ENCODE peak calls at places on chromosomes 1 and 21, in ten cellular contexts. One of them, this sample, is unnamed.
A peak's percentile ranks its signal among the peaks of the same experiment; 100 is the strongest.

GRCh38 chr1:223748773-223749733 is 36.7 kb downstream of the CAPN2 start:
- DNase-seq in hippocampal formation: peak; percentile 34
- DNase-seq in memory B cell: peak; percentile 64
- DNase-seq in mucosa of descending colon: peak; percentile 79
- DNase-seq in Daoy: peak; percentile 60
- DNase-seq in non-pigmented ciliary epithelial cell: no peak
- DNase-seq in EH: peak; percentile 60
- DNase-seq in effector CD4-positive, alpha-beta T cell: peak; percentile 54
- DNase-seq in fibroblast of pulmonary artery: peak; percentile 63
- DNase-seq in EL: peak; percentile 50
- DNase-seq in this sample: peak; percentile 83

GRCh38 chr1:41711581-41711980 is 207.1 kb downstream of the HIVEP3 start:
- DNase-seq in hippocampal formation: no peak
- DNase-seq in memory B cell: no peak
- DNase-seq in mucosa of descending colon: no peak
- DNase-seq in Daoy: no peak
- DNase-seq in non-pigmented ciliary epithelial cell: no peak
- DNase-seq in EH: no peak
- DNase-seq in effector CD4-positive, alpha-beta T cell: no peak
- DNase-seq in fibroblast of pulmonary artery: no peak
- DNase-seq in EL: no peak
- DNase-seq in this sample: no peak

GRCh38 chr1:110982320-110982719 is 18.6 kb upstream of the LRIF1 start:
- DNase-seq in hippocampal formation: no peak
- DNase-seq in memory B cell: no peak
- DNase-seq in mucosa of descending colon: no peak
- DNase-seq in Daoy: no peak
- DNase-seq in non-pigmented ciliary epithelial cell: no peak
- DNase-seq in EH: no peak
- DNase-seq in effector CD4-positive, alpha-beta T cell: no peak
- DNase-seq in fibroblast of pulmonary artery: no peak
- DNase-seq in EL: no peak
- DNase-seq in this sample: no peak

GRCh38 chr1:212980123-212980800 is 29.9 kb downstream of the VASH2 start:
- DNase-seq in hippocampal formation: no peak
- DNase-seq in memory B cell: no peak
- DNase-seq in mucosa of descending colon: no peak
- DNase-seq in Daoy: no peak
- DNase-seq in non-pigmented ciliary epithelial cell: peak; percentile 53
- DNase-seq in EH: peak; percentile 21
- DNase-seq in effector CD4-positive, alpha-beta T cell: no peak
- DNase-seq in fibroblast of pulmonary artery: peak; percentile 69
- DNase-seq in EL: peak; percentile 41
- DNase-seq in this sample: no peak

GRCh38 chr1:246110343-246111219 is 396.5 kb downstream of the SMYD3 start:
- DNase-seq in hippocampal formation: no peak
- DNase-seq in memory B cell: no peak
- DNase-seq in mucosa of descending colon: peak; percentile 23
- DNase-seq in Daoy: no peak
- DNase-seq in non-pigmented ciliary epithelial cell: peak; percentile 60
- DNase-seq in EH: peak; percentile 62
- DNase-seq in effector CD4-positive, alpha-beta T cell: no peak
- DNase-seq in fibroblast of pulmonary artery: peak; percentile 46
- DNase-seq in EL: peak; percentile 11
- DNase-seq in this sample: no peak

GRCh38 chr1:47992720-47993119 is 4.5 kb downstream of the TRABD2B start:
- DNase-seq in hippocampal formation: no peak
- DNase-seq in memory B cell: no peak
- DNase-seq in mucosa of descending colon: no peak
- DNase-seq in Daoy: no peak
- DNase-seq in non-pigmented ciliary epithelial cell: no peak
- DNase-seq in EH: no peak
- DNase-seq in effector CD4-positive, alpha-beta T cell: no peak
- DNase-seq in fibroblast of pulmonary artery: peak; percentile 46
- DNase-seq in EL: no peak
- DNase-seq in this sample: no peak

GRCh38 chr1:103459385-103459784 is 66.1 kb upstream of the RNPC3 start:
- DNase-seq in hippocampal formation: no peak
- DNase-seq in memory B cell: no peak
- DNase-seq in mucosa of descending colon: no peak
- DNase-seq in Daoy: no peak
- DNase-seq in non-pigmented ciliary epithelial cell: no peak
- DNase-seq in EH: peak; percentile 24
- DNase-seq in effector CD4-positive, alpha-beta T cell: no peak
- DNase-seq in fibroblast of pulmonary artery: peak; percentile 18
- DNase-seq in EL: peak; percentile 7
- DNase-seq in this sample: no peak

GRCh38 chr1:39757501-39757900 is 13.6 kb downstream of the OXCT2 start:
- DNase-seq in hippocampal formation: no peak
- DNase-seq in memory B cell: no peak
- DNase-seq in mucosa of descending colon: no peak
- DNase-seq in Daoy: no peak
- DNase-seq in non-pigmented ciliary epithelial cell: no peak
- DNase-seq in EH: no peak
- DNase-seq in effector CD4-positive, alpha-beta T cell: no peak
- DNase-seq in fibroblast of pulmonary artery: no peak
- DNase-seq in EL: no peak
- DNase-seq in this sample: no peak

GRCh38 chr1:23384312-23385058 is 14.8 kb upstream of the ZNF436 start:
- DNase-seq in hippocampal formation: no peak
- DNase-seq in memory B cell: no peak
- DNase-seq in mucosa of descending colon: no peak
- DNase-seq in Daoy: peak; percentile 66
- DNase-seq in non-pigmented ciliary epithelial cell: no peak
- DNase-seq in EH: peak; percentile 81
- DNase-seq in effector CD4-positive, alpha-beta T cell: no peak
- DNase-seq in fibroblast of pulmonary artery: peak; percentile 84
- DNase-seq in EL: peak; percentile 74
- DNase-seq in this sample: no peak

GRCh38 chr1:88998716-88999115 is 6.3 kb upstream of the KYAT3 start:
- DNase-seq in hippocampal formation: peak; percentile 70
- DNase-seq in memory B cell: peak; percentile 70
- DNase-seq in mucosa of descending colon: peak; percentile 67
- DNase-seq in Daoy: peak; percentile 55
- DNase-seq in non-pigmented ciliary epithelial cell: no peak
- DNase-seq in EH: peak; percentile 74
- DNase-seq in effector CD4-positive, alpha-beta T cell: peak; percentile 24
- DNase-seq in fibroblast of pulmonary artery: peak; percentile 83
- DNase-seq in EL: peak; percentile 71
- DNase-seq in this sample: no peak

GRCh38 chr21:43609501-43610340 is 49.6 kb downstream of the HSF2BP start:
- DNase-seq in hippocampal formation: no peak
- DNase-seq in memory B cell: no peak
- DNase-seq in mucosa of descending colon: peak; percentile 77
- DNase-seq in Daoy: peak; percentile 94
- DNase-seq in non-pigmented ciliary epithelial cell: no peak
- DNase-seq in EH: peak; percentile 83
- DNase-seq in effector CD4-positive, alpha-beta T cell: no peak
- DNase-seq in fibroblast of pulmonary artery: peak; percentile 91
- DNase-seq in EL: peak; percentile 76
- DNase-seq in this sample: no peak

GRCh38 chr1:1132042-1132927 is 16.4 kb upstream of the C1orf159 start:
- DNase-seq in hippocampal formation: no peak
- DNase-seq in memory B cell: no peak
- DNase-seq in mucosa of descending colon: peak; percentile 81
- DNase-seq in Daoy: no peak
- DNase-seq in non-pigmented ciliary epithelial cell: no peak
- DNase-seq in EH: no peak
- DNase-seq in effector CD4-positive, alpha-beta T cell: no peak
- DNase-seq in fibroblast of pulmonary artery: no peak
- DNase-seq in EL: no peak
- DNase-seq in this sample: peak; percentile 69

GRCh38 chr21:37365657-37366487 is 701 bp upstream of the DYRK1A start:
- DNase-seq in hippocampal formation: peak; percentile 55
- DNase-seq in memory B cell: peak; percentile 66
- DNase-seq in mucosa of descending colon: peak; percentile 77
- DNase-seq in Daoy: peak; percentile 79
- DNase-seq in non-pigmented ciliary epithelial cell: no peak
- DNase-seq in EH: peak; percentile 74
- DNase-seq in effector CD4-positive, alpha-beta T cell: peak; percentile 58
- DNase-seq in fibroblast of pulmonary artery: peak; percentile 66
- DNase-seq in EL: peak; percentile 70
- DNase-seq in this sample: peak; percentile 84

GRCh38 chr1:27515626-27516025 is 25.7 kb upstream of the WASF2 start:
- DNase-seq in hippocampal formation: no peak
- DNase-seq in memory B cell: no peak
- DNase-seq in mucosa of descending colon: no peak
- DNase-seq in Daoy: no peak
- DNase-seq in non-pigmented ciliary epithelial cell: no peak
- DNase-seq in EH: no peak
- DNase-seq in effector CD4-positive, alpha-beta T cell: no peak
- DNase-seq in fibroblast of pulmonary artery: no peak
- DNase-seq in EL: no peak
- DNase-seq in this sample: no peak

GRCh38 chr1:29633784-29634183 is 397.5 kb downstream of the PTPRU start:
- DNase-seq in hippocampal formation: no peak
- DNase-seq in memory B cell: no peak
- DNase-seq in mucosa of descending colon: no peak
- DNase-seq in Daoy: no peak
- DNase-seq in non-pigmented ciliary epithelial cell: no peak
- DNase-seq in EH: no peak
- DNase-seq in effector CD4-positive, alpha-beta T cell: no peak
- DNase-seq in fibroblast of pulmonary artery: no peak
- DNase-seq in EL: no peak
- DNase-seq in this sample: no peak

GRCh38 chr1:201702936-201703335 is 126.0 kb upstream of the IPO9 start:
- DNase-seq in hippocampal formation: no peak
- DNase-seq in memory B cell: no peak
- DNase-seq in mucosa of descending colon: no peak
- DNase-seq in Daoy: peak; percentile 44
- DNase-seq in non-pigmented ciliary epithelial cell: no peak
- DNase-seq in EH: peak; percentile 48
- DNase-seq in effector CD4-positive, alpha-beta T cell: no peak
- DNase-seq in fibroblast of pulmonary artery: no peak
- DNase-seq in EL: no peak
- DNase-seq in this sample: no peak

GRCh38 chr1:42735477-42736105 is 4.4 kb downstream of the CLDN19 start:
- DNase-seq in hippocampal formation: no peak
- DNase-seq in memory B cell: no peak
- DNase-seq in mucosa of descending colon: no peak
- DNase-seq in Daoy: no peak
- DNase-seq in non-pigmented ciliary epithelial cell: no peak
- DNase-seq in EH: no peak
- DNase-seq in effector CD4-positive, alpha-beta T cell: no peak
- DNase-seq in fibroblast of pulmonary artery: no peak
- DNase-seq in EL: no peak
- DNase-seq in this sample: no peak

GRCh38 chr1:171984262-171984661 is 143.0 kb downstream of the DNM3 start:
- DNase-seq in hippocampal formation: no peak
- DNase-seq in memory B cell: no peak
- DNase-seq in mucosa of descending colon: no peak
- DNase-seq in Daoy: no peak
- DNase-seq in non-pigmented ciliary epithelial cell: no peak
- DNase-seq in EH: no peak
- DNase-seq in effector CD4-positive, alpha-beta T cell: no peak
- DNase-seq in fibroblast of pulmonary artery: no peak
- DNase-seq in EL: no peak
- DNase-seq in this sample: no peak

GRCh38 chr21:43905726-43906455 is 40.9 kb downstream of the AGPAT3 start:
- DNase-seq in hippocampal formation: no peak
- DNase-seq in memory B cell: no peak
- DNase-seq in mucosa of descending colon: no peak
- DNase-seq in Daoy: no peak
- DNase-seq in non-pigmented ciliary epithelial cell: no peak
- DNase-seq in EH: peak; percentile 28
- DNase-seq in effector CD4-positive, alpha-beta T cell: no peak
- DNase-seq in fibroblast of pulmonary artery: no peak
- DNase-seq in EL: no peak
- DNase-seq in this sample: no peak

GRCh38 chr1:175154595-175155472 is 37.7 kb downstream of the KIAA0040 start:
- DNase-seq in hippocampal formation: no peak
- DNase-seq in memory B cell: peak; percentile 66
- DNase-seq in mucosa of descending colon: peak; percentile 83
- DNase-seq in Daoy: peak; percentile 69
- DNase-seq in non-pigmented ciliary epithelial cell: no peak
- DNase-seq in EH: peak; percentile 60
- DNase-seq in effector CD4-positive, alpha-beta T cell: peak; percentile 69
- DNase-seq in fibroblast of pulmonary artery: peak; percentile 56
- DNase-seq in EL: peak; percentile 42
- DNase-seq in this sample: peak; percentile 76

GRCh38 chr1:9881838-9882249 is 28.2 kb downstream of the CTNNBIP1 start:
- DNase-seq in hippocampal formation: no peak
- DNase-seq in memory B cell: no peak
- DNase-seq in mucosa of descending colon: no peak
- DNase-seq in Daoy: peak; percentile 88
- DNase-seq in non-pigmented ciliary epithelial cell: peak; percentile 36
- DNase-seq in EH: peak; percentile 78
- DNase-seq in effector CD4-positive, alpha-beta T cell: no peak
- DNase-seq in fibroblast of pulmonary artery: peak; percentile 50
- DNase-seq in EL: peak; percentile 85
- DNase-seq in this sample: no peak

GRCh38 chr1:95323117-95323516 is 89.1 kb downstream of the RWDD3 start:
- DNase-seq in hippocampal formation: no peak
- DNase-seq in memory B cell: no peak
- DNase-seq in mucosa of descending colon: no peak
- DNase-seq in Daoy: peak; percentile 47
- DNase-seq in non-pigmented ciliary epithelial cell: no peak
- DNase-seq in EH: peak; percentile 20
- DNase-seq in effector CD4-positive, alpha-beta T cell: no peak
- DNase-seq in fibroblast of pulmonary artery: peak; percentile 36
- DNase-seq in EL: no peak
- DNase-seq in this sample: no peak

GRCh38 chr1:157105988-157106812 is 6.6 kb upstream of the ETV3L start:
- DNase-seq in hippocampal formation: peak; percentile 8
- DNase-seq in memory B cell: peak; percentile 20
- DNase-seq in mucosa of descending colon: peak; percentile 36
- DNase-seq in Daoy: peak; percentile 95
- DNase-seq in non-pigmented ciliary epithelial cell: peak; percentile 62
- DNase-seq in EH: peak; percentile 92
- DNase-seq in effector CD4-positive, alpha-beta T cell: no peak
- DNase-seq in fibroblast of pulmonary artery: peak; percentile 68
- DNase-seq in EL: peak; percentile 91
- DNase-seq in this sample: peak; percentile 63

GRCh38 chr1:32525053-32525452 is 14.2 kb upstream of the ZBTB8A start:
- DNase-seq in hippocampal formation: no peak
- DNase-seq in memory B cell: no peak
- DNase-seq in mucosa of descending colon: no peak
- DNase-seq in Daoy: no peak
- DNase-seq in non-pigmented ciliary epithelial cell: no peak
- DNase-seq in EH: no peak
- DNase-seq in effector CD4-positive, alpha-beta T cell: no peak
- DNase-seq in fibroblast of pulmonary artery: no peak
- DNase-seq in EL: no peak
- DNase-seq in this sample: no peak

GRCh38 chr1:92317836-92318493 is 19.1 kb downstream of the RPAP2 start:
- DNase-seq in hippocampal formation: no peak
- DNase-seq in memory B cell: no peak
- DNase-seq in mucosa of descending colon: no peak
- DNase-seq in Daoy: no peak
- DNase-seq in non-pigmented ciliary epithelial cell: no peak
- DNase-seq in EH: no peak
- DNase-seq in effector CD4-positive, alpha-beta T cell: no peak
- DNase-seq in fibroblast of pulmonary artery: peak; percentile 29
- DNase-seq in EL: no peak
- DNase-seq in this sample: no peak

GRCh38 chr1:19750101-19750881 is 49.4 kb downstream of the TMCO4 start:
- DNase-seq in hippocampal formation: no peak
- DNase-seq in memory B cell: no peak
- DNase-seq in mucosa of descending colon: no peak
- DNase-seq in Daoy: peak; percentile 57
- DNase-seq in non-pigmented ciliary epithelial cell: no peak
- DNase-seq in EH: peak; percentile 56
- DNase-seq in effector CD4-positive, alpha-beta T cell: no peak
- DNase-seq in fibroblast of pulmonary artery: peak; percentile 28
- DNase-seq in EL: peak; percentile 50
- DNase-seq in this sample: no peak

GRCh38 chr1:170700842-170701305 is 36.9 kb downstream of the PRRX1 start:
- DNase-seq in hippocampal formation: no peak
- DNase-seq in memory B cell: no peak
- DNase-seq in mucosa of descending colon: no peak
- DNase-seq in Daoy: no peak
- DNase-seq in non-pigmented ciliary epithelial cell: no peak
- DNase-seq in EH: peak; percentile 83
- DNase-seq in effector CD4-positive, alpha-beta T cell: no peak
- DNase-seq in fibroblast of pulmonary artery: peak; percentile 46
- DNase-seq in EL: no peak
- DNase-seq in this sample: no peak

GRCh38 chr1:13808729-13809131 is 108.7 kb downstream of the PRDM2 start:
- DNase-seq in hippocampal formation: no peak
- DNase-seq in memory B cell: no peak
- DNase-seq in mucosa of descending colon: no peak
- DNase-seq in Daoy: peak; percentile 44
- DNase-seq in non-pigmented ciliary epithelial cell: no peak
- DNase-seq in EH: peak; percentile 43
- DNase-seq in effector CD4-positive, alpha-beta T cell: no peak
- DNase-seq in fibroblast of pulmonary artery: peak; percentile 55
- DNase-seq in EL: peak; percentile 43
- DNase-seq in this sample: no peak